ENCODE peak calls at places on chromosomes 16 and 17, in six cellular contexts. T is LNCaP clone FGC, K is esophagus squamous epithelium, M is PC-3, S is A549, N is neural crest cell. G is an unnamed sample.

GRCh38 chr16:69823831-69824563 is 61.9 kb downstream of the WWP2 start:
- DNase-seq in T (no peak), K (no peak), M (no peak), S (no peak), N (no peak), G (peak)

GRCh38 chr16:18999045-18999393 is 15.3 kb downstream of the TMC7 start:
- DNase-seq in T (no peak), K (no peak), M (no peak), S (no peak), N (no peak), G (no peak)

GRCh38 chr16:88634141-88634993 is 4.0 kb upstream of the IL17C start:
- DNase-seq in T (no peak), K (no peak), M (no peak), S (no peak), N (peak), G (peak)

GRCh38 chr17:56815711-56816110 is 18.0 kb downstream of the C17orf67 start:
- DNase-seq in T (no peak), K (no peak), M (peak), S (no peak), N (no peak), G (peak)

GRCh38 chr17:78819402-78819801 is 21.2 kb downstream of the USP36 start:
- DNase-seq in T (no peak), K (no peak), M (no peak), S (no peak), N (no peak), G (no peak)

GRCh38 chr16:73864868-73865267 is 431.7 kb upstream of the PSMD7 start:
- DNase-seq in T (no peak), K (no peak), M (no peak), S (no peak), N (no peak), G (no peak)

GRCh38 chr16:54067317-54068065 is 219.1 kb downstream of the IRX3 start:
- DNase-seq in T (peak), K (no peak), M (no peak), S (no peak), N (no peak), G (no peak)

GRCh38 chr17:40281663-40282062 is 6.0 kb upstream of the CDC6 start:
- DNase-seq in T (no peak), K (no peak), M (no peak), S (no peak), N (no peak), G (no peak)

GRCh38 chr16:75279277-75279676 is 27.9 kb upstream of the BCAR1 start:
- DNase-seq in T (no peak), K (no peak), M (peak), S (no peak), N (no peak), G (no peak)

GRCh38 chr17:61449707-61450640 is 2.2 kb upstream of the TBX4 start:
- DNase-seq in T (peak), K (no peak), M (no peak), S (no peak), N (no peak), G (no peak)

GRCh38 chr17:14790518-14790917 is 474.6 kb downstream of the PMP22 start:
- DNase-seq in T (no peak), K (no peak), M (no peak), S (no peak), N (no peak), G (peak)

GRCh38 chr17:63483655-63484575 is 7.1 kb downstream of the ACE start:
- DNase-seq in T (no peak), K (no peak), M (no peak), S (no peak), N (no peak), G (no peak)

GRCh38 chr16:75116081-75116910 is at the start of gene LDHD:
- DNase-seq in T (peak), K (no peak), M (peak), S (peak), N (no peak), G (peak)

GRCh38 chr16:23597003-23597756 is 1.1 kb upstream of the NDUFAB1 start:
- DNase-seq in T (no peak), K (no peak), M (peak), S (peak), N (peak), G (peak)

GRCh38 chr17:64707077-64707591 is 45.0 kb upstream of the SMURF2 start:
- DNase-seq in T (peak), K (peak), M (peak), S (peak), N (no peak), G (peak)

GRCh38 chr16:31190818-31191444 is 11.0 kb downstream of the FUS start:
- DNase-seq in T (no peak), K (no peak), M (no peak), S (no peak), N (no peak), G (no peak)

GRCh38 chr16:71440669-71441347 is 1.0 kb downstream of the TLE7 start:
- DNase-seq in T (no peak), K (no peak), M (peak), S (no peak), N (no peak), G (no peak)

GRCh38 chr17:78995761-78996451 is 13.7 kb downstream of the CANT1 start:
- DNase-seq in T (peak), K (no peak), M (peak), S (no peak), N (no peak), G (no peak)

GRCh38 chr16:72666267-72666666 is 381.7 kb downstream of the ZFHX3 start:
- DNase-seq in T (no peak), K (no peak), M (no peak), S (no peak), N (no peak), G (peak)
- TF ChIP-seq CTCF in T (no peak), K (no peak), M (no peak), S (no peak), N (no peak), G (no peak)

GRCh38 chr16:16099320-16099719 is 124.0 kb downstream of the ABCC6 start:
- DNase-seq in T (peak), K (no peak), M (peak), S (no peak), N (no peak), G (no peak)

GRCh38 chr16:16095646-16096045 is 127.6 kb downstream of the ABCC6 start:
- DNase-seq in T (no peak), K (no peak), M (no peak), S (no peak), N (no peak), G (no peak)

GRCh38 chr16:16093625-16094332 is 129.5 kb downstream of the ABCC6 start:
- DNase-seq in T (no peak), K (no peak), M (no peak), S (no peak), N (no peak), G (no peak)

GRCh38 chr16:16096858-16097213 is 126.5 kb downstream of the ABCC6 start:
- DNase-seq in T (peak), K (no peak), M (no peak), S (no peak), N (no peak), G (no peak)

GRCh38 chr16:16096161-16096857 is 127.0 kb downstream of the ABCC6 start:
- DNase-seq in T (no peak), K (no peak), M (no peak), S (peak), N (no peak), G (peak)
- TF ChIP-seq CTCF in T (peak), K (no peak), M (no peak), S (no peak), N (peak), G (peak)

GRCh38 chr16:66028505-66029216 is 337.8 kb upstream of the CDH5 start:
- DNase-seq in T (no peak), K (no peak), M (peak), S (no peak), N (no peak), G (peak)

GRCh38 chr16:66030036-66030435 is 336.5 kb upstream of the CDH5 start:
- DNase-seq in T (no peak), K (no peak), M (no peak), S (no peak), N (no peak), G (peak)

GRCh38 chr16:66026931-66027330 is 339.6 kb upstream of the CDH5 start:
- DNase-seq in T (no peak), K (no peak), M (no peak), S (no peak), N (no peak), G (no peak)

GRCh38 chr16:66025751-66026150 is 340.7 kb upstream of the CDH5 start:
- DNase-seq in T (no peak), K (no peak), M (no peak), S (no peak), N (no peak), G (no peak)

DNA sequence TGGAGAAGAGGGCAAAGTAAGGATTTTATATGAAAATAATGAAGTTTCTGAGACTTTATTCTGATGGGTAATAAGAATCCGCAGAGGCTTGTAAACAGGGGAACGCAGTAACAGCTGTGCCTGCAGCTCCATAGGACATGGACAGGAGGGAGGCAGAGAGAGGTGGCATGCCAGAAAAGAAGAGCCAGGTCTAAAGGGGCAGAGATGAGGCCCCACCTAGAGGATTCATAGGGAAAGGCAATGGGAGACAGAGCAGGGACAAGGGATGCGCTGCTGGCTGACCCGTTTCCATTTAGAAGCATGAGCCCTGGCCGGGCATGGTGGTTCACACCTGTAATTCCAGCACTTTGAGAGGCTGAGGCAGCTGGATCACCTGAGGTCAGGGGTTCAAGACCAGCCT is 340.3 kb upstream of the CDH5 start:
- DNase-seq in T (peak), K (no peak), M (peak), S (no peak), N (no peak), G (peak)
- TF ChIP-seq CTCF in T (peak), K (peak), M (peak), S (no peak), N (peak), G (peak)

GRCh38 chr17:29857823-29858222 is 72.2 kb downstream of the SSH2 start:
- DNase-seq in T (no peak), K (no peak), M (no peak), S (no peak), N (no peak), G (no peak)
- TF ChIP-seq CTCF in T (no peak), K (no peak), M (no peak), S (no peak), N (no peak), G (no peak)

GRCh38 chr17:17876959-17877547 is 40.3 kb upstream of the SREBF1 start:
- DNase-seq in T (peak), K (no peak), M (no peak), S (no peak), N (no peak), G (peak)

GRCh38 chr17:17880577-17881196 is 43.9 kb upstream of the SREBF1 start:
- DNase-seq in T (no peak), K (no peak), M (no peak), S (no peak), N (no peak), G (no peak)

GRCh38 chr17:17873450-17873991 is 36.7 kb upstream of the SREBF1 start:
- DNase-seq in T (no peak), K (no peak), M (no peak), S (no peak), N (no peak), G (no peak)

GRCh38 chr17:17874478-17874877 is 37.7 kb upstream of the SREBF1 start:
- DNase-seq in T (no peak), K (no peak), M (peak), S (no peak), N (no peak), G (peak)

DNA sequence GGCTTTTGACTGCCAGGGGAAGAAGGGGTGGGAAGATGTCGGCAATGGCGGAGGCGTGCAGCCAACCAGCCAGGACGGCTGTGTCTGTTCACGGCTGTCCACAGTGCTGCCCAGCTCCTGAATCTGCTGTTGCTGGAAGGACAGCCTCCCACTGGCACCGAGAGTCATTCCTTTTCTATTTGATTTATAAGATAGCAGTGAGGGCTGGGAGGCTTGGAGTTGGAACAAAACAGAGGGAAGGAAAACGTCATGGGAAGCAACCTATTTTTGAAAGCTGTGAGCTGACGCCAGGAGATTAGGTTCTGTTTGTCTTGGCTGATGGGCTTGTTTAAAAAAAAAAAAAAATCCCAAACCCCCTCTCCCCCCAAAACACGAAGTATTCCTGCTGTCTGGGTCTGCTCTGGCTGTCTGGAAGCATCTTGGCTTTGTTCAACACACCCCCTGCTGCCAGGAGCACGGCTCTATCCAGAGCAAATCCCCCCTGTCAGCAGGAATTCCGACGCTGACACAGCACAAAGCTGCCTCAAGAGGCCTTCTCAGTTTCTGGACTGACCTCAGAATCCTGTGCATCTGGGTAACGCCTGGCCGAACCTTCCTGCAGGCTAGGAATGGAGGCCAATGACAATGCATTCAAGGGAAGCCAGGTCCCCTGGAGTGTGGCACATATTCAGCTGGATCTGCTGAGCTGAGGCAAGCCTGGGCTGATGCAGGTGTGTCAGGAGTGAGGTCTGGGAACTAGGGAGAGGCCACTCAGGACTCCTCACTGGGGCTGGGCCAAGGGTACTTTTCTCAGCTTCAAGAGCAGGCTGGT is 41.0 kb upstream of the SREBF1 start:
- DNase-seq in T (peak), K (peak), M (no peak), S (no peak), N (no peak), G (peak)
- TF ChIP-seq CTCF in T (no peak), K (no peak), M (no peak), S (no peak), N (no peak), G (peak)

GRCh38 chr17:76852843-76853242 is 15.4 kb upstream of the MGAT5B start:
- DNase-seq in T (no peak), K (no peak), M (no peak), S (no peak), N (no peak), G (no peak)
- TF ChIP-seq CTCF in T (no peak), K (no peak), M (no peak), S (no peak), N (no peak), G (no peak)

DNA sequence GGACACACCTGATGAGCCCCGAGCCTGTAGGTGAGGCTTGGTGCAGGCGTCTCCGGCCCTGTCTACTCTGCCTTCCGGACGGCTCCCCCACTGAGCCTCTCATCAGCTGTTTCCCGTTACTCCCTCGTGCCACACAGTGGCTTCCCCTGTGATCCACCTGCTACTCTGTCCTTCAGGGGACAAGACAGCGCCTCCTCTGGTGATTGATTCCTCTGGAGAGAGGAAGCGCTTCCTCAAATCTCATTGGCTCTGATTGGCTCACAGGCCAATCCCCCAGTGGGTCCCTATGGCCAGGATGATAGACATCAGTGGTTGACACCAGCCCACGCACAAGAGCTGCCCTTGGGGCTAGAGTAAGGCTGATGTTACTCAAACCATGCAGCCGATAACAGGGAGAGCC is 24.0 kb downstream of the RNF213 start:
- DNase-seq in T (no peak), K (no peak), M (peak), S (no peak), N (no peak), G (no peak)
- TF ChIP-seq CTCF in T (no peak), K (no peak), M (peak), S (no peak), N (no peak), G (no peak)

GRCh38 chr17:32941419-32942032 is 13.6 kb downstream of the TMEM98 start:
- DNase-seq in T (no peak), K (no peak), M (peak), S (no peak), N (no peak), G (no peak)
- TF ChIP-seq CTCF in T (peak), K (no peak), M (peak), S (peak), N (peak), G (peak)

GRCh38 chr17:38883592-38884526 is 14.0 kb downstream of the LASP1 start:
- DNase-seq in T (no peak), K (no peak), M (no peak), S (no peak), N (peak), G (peak)
- TF ChIP-seq CTCF in T (no peak), K (no peak), M (no peak), S (peak), N (peak), G (peak)

GRCh38 chr17:81527591-81528383 is at the start of gene FSCN2:
- DNase-seq in T (no peak), K (no peak), M (peak), S (no peak), N (no peak), G (no peak)
- TF ChIP-seq CTCF in T (no peak), K (no peak), M (peak), S (no peak), N (no peak), G (peak)

G was measured in fibroblast of pulmonary artery.